ENCODE peak calls at places on chromosomes 4 and X, in six cellular contexts. One of them, this sample, is unnamed.

GRCh38 chr4:89712141-89712540 is 124.8 kb downstream of the SNCA start:
- DNase-seq in osteocyte: no peak
- DNase-seq in cardiac muscle cell: no peak
- DNase-seq in chondrocyte: no peak
- DNase-seq in nephron progenitor cell: no peak
- DNase-seq in AG09319: peak; percentile 22
- DNase-seq in this sample: no peak

GRCh38 chrX:8738588-8739189 is 6.8 kb upstream of the ANOS1 start:
- DNase-seq in osteocyte: no peak
- DNase-seq in AG09319: no peak
- DNase-seq in chondrocyte: no peak
- DNase-seq in cardiac muscle cell: peak; percentile 83
- DNase-seq in nephron progenitor cell: peak; percentile 64
- DNase-seq in this sample: no peak

GRCh38 chrX:135449637-135450550 is 28.1 kb downstream of the SMIM10L2A start:
- DNase-seq in osteocyte: no peak
- DNase-seq in AG09319: no peak
- DNase-seq in cardiac muscle cell: no peak
- DNase-seq in nephron progenitor cell: no peak
- DNase-seq in chondrocyte: no peak
- DNase-seq in this sample: no peak

GRCh38 chrX:72569786-72570185 is 2.9 kb downstream of the HDAC8 start:
- DNase-seq in nephron progenitor cell: no peak
- DNase-seq in cardiac muscle cell: no peak
- DNase-seq in AG09319: peak; percentile 2
- DNase-seq in osteocyte: no peak
- DNase-seq in chondrocyte: no peak
- DNase-seq in this sample: peak; percentile 68

GRCh38 chr4:101865501-101866062 is 75.1 kb downstream of the BANK1 start:
- DNase-seq in cardiac muscle cell: no peak
- DNase-seq in nephron progenitor cell: no peak
- DNase-seq in chondrocyte: no peak
- DNase-seq in AG09319: no peak
- DNase-seq in osteocyte: no peak
- DNase-seq in this sample: peak; percentile 75

GRCh38 chr4:173318648-173319211 is 15.4 kb downstream of the HMGB2 start:
- DNase-seq in chondrocyte: no peak
- DNase-seq in AG09319: no peak
- DNase-seq in nephron progenitor cell: no peak
- DNase-seq in osteocyte: no peak
- DNase-seq in cardiac muscle cell: peak; percentile 41
- DNase-seq in this sample: peak; percentile 40

GRCh38 chr4:145788765-145789164 is 108.8 kb downstream of the C4orf51 start:
- DNase-seq in osteocyte: no peak
- DNase-seq in nephron progenitor cell: no peak
- DNase-seq in chondrocyte: no peak
- DNase-seq in AG09319: no peak
- DNase-seq in cardiac muscle cell: no peak
- DNase-seq in this sample: no peak

GRCh38 chrX:99857455-99857854 is 552.6 kb downstream of the PCDH19 start:
- DNase-seq in osteocyte: no peak
- DNase-seq in cardiac muscle cell: peak; percentile 3
- DNase-seq in chondrocyte: no peak
- DNase-seq in AG09319: no peak
- DNase-seq in nephron progenitor cell: no peak
- DNase-seq in this sample: no peak

GRCh38 chrX:8306296-8306975 is 135.4 kb upstream of the VCX2 start:
- DNase-seq in osteocyte: no peak
- DNase-seq in cardiac muscle cell: no peak
- DNase-seq in AG09319: no peak
- DNase-seq in nephron progenitor cell: no peak
- DNase-seq in chondrocyte: no peak
- DNase-seq in this sample: no peak

GRCh38 chr4:188727746-188728145 is 588.5 kb downstream of the TRIML1 start:
- DNase-seq in chondrocyte: no peak
- DNase-seq in AG09319: no peak
- DNase-seq in nephron progenitor cell: no peak
- DNase-seq in cardiac muscle cell: no peak
- DNase-seq in osteocyte: no peak
- DNase-seq in this sample: no peak

GRCh38 chrX:20067709-20068315 is 48.9 kb downstream of the MAP7D2 start:
- DNase-seq in nephron progenitor cell: peak; percentile 8
- DNase-seq in cardiac muscle cell: no peak
- DNase-seq in osteocyte: no peak
- DNase-seq in chondrocyte: no peak
- DNase-seq in AG09319: peak; percentile 63
- DNase-seq in this sample: peak; percentile 72

GRCh38 chr4:24613474-24613873 is 29.1 kb upstream of the DHX15 start:
- DNase-seq in cardiac muscle cell: no peak
- DNase-seq in chondrocyte: no peak
- DNase-seq in osteocyte: no peak
- DNase-seq in nephron progenitor cell: no peak
- DNase-seq in AG09319: no peak
- DNase-seq in this sample: no peak

GRCh38 chr4:135371137-135371536 is 1169.5 kb upstream of the PABPC4L start:
- DNase-seq in nephron progenitor cell: peak; percentile 22
- DNase-seq in AG09319: no peak
- DNase-seq in cardiac muscle cell: no peak
- DNase-seq in chondrocyte: no peak
- DNase-seq in osteocyte: no peak
- DNase-seq in this sample: no peak

GRCh38 chrX:108993909-108994308 is 257.5 kb upstream of the IRS4 start:
- DNase-seq in osteocyte: no peak
- DNase-seq in chondrocyte: no peak
- DNase-seq in AG09319: no peak
- DNase-seq in nephron progenitor cell: no peak
- DNase-seq in cardiac muscle cell: no peak
- DNase-seq in this sample: no peak

GRCh38 chr4:74316397-74316796 is 8.1 kb downstream of the EPGN start:
- DNase-seq in cardiac muscle cell: no peak
- DNase-seq in osteocyte: no peak
- DNase-seq in chondrocyte: no peak
- DNase-seq in nephron progenitor cell: no peak
- DNase-seq in AG09319: no peak
- DNase-seq in this sample: no peak

GRCh38 chrX:41688835-41689234 is at the start of gene GPR34:
- DNase-seq in osteocyte: no peak
- DNase-seq in chondrocyte: no peak
- DNase-seq in AG09319: no peak
- DNase-seq in cardiac muscle cell: no peak
- DNase-seq in nephron progenitor cell: no peak
- DNase-seq in this sample: no peak

GRCh38 chr4:82372502-82372873 is 1.3 kb downstream of the HNRNPD start:
- DNase-seq in AG09319: no peak
- DNase-seq in chondrocyte: no peak
- DNase-seq in osteocyte: no peak
- DNase-seq in nephron progenitor cell: peak; percentile 31
- DNase-seq in cardiac muscle cell: peak; percentile 75
- DNase-seq in this sample: peak; percentile 13

GRCh38 chrX:21730011-21730410 is 27.9 kb downstream of the SMPX start:
- DNase-seq in cardiac muscle cell: no peak
- DNase-seq in nephron progenitor cell: no peak
- DNase-seq in chondrocyte: no peak
- DNase-seq in osteocyte: no peak
- DNase-seq in AG09319: no peak
- DNase-seq in this sample: no peak

DNA sequence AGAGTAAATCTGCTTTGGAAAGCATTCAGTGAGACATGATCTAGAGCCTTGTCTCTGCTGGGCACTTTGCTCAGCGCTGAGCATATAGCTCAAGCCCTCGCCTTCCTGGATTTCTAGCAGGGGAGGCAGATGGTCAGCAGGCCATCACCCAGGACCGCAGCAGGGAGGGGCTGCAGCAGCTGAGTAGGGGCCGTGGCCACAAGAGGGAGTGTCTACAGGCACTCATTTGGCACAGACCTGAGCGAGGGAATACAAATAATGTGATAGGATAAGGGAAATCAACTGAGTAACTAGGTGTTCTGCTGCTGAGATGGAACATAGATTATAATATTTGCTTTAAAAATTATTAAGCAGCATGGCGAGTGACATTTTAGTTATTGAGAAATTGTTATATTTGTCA is 30.2 kb downstream of the OFD1 start:
- DNase-seq in chondrocyte: no peak
- DNase-seq in osteocyte: no peak
- DNase-seq in cardiac muscle cell: peak; percentile 51
- DNase-seq in AG09319: no peak
- DNase-seq in nephron progenitor cell: peak; percentile 57
- DNase-seq in this sample: no peak
- TF ChIP-seq CTCF in chondrocyte: peak; percentile 66
- TF ChIP-seq CTCF in osteocyte: peak; percentile 48
- TF ChIP-seq CTCF in cardiac muscle cell: peak; percentile 27
- TF ChIP-seq CTCF in AG09319: no peak
- TF ChIP-seq CTCF in nephron progenitor cell: peak; percentile 36
- TF ChIP-seq CTCF in this sample: peak; percentile 20

DNA sequence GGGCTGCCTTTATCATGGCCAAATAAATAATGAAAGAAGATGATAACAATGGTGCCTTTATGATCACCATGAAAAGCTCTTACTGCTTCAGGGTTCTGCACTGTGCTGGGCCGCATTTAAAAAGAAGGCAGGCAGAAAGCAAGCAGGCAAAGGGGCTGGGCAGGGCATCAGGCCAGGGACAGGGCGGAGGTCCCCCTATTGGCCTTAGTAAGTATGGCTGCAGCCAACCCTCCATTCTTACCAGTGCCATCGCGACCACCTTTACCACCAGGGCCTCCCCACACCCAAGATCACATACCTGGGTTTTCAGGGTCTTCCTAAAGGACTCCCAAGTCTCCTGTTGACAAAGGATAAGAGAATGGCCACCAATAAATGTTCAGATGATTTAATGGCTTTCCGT is 38.9 kb downstream of the CNGA2 start:
- DNase-seq in nephron progenitor cell: no peak
- DNase-seq in chondrocyte: no peak
- DNase-seq in AG09319: no peak
- DNase-seq in osteocyte: peak; percentile 57
- DNase-seq in cardiac muscle cell: no peak
- DNase-seq in this sample: no peak
- TF ChIP-seq CTCF in nephron progenitor cell: no peak
- TF ChIP-seq CTCF in chondrocyte: no peak
- TF ChIP-seq CTCF in AG09319: no peak
- TF ChIP-seq CTCF in osteocyte: no peak
- TF ChIP-seq CTCF in cardiac muscle cell: no peak
- TF ChIP-seq CTCF in this sample: no peak

GRCh38 chr4:41963105-41963504 is 18.5 kb upstream of the DCAF4L1 start:
- DNase-seq in osteocyte: no peak
- DNase-seq in chondrocyte: no peak
- DNase-seq in AG09319: no peak
- DNase-seq in cardiac muscle cell: peak; percentile 23
- DNase-seq in nephron progenitor cell: no peak
- DNase-seq in this sample: peak; percentile 31
- TF ChIP-seq CTCF in osteocyte: peak; percentile 42
- TF ChIP-seq CTCF in chondrocyte: peak; percentile 77
- TF ChIP-seq CTCF in AG09319: peak; percentile 32
- TF ChIP-seq CTCF in cardiac muscle cell: peak; percentile 47
- TF ChIP-seq CTCF in nephron progenitor cell: peak; percentile 27
- TF ChIP-seq CTCF in this sample: peak; percentile 79

GRCh38 chrX:66918511-66918910 is 279.6 kb upstream of the EDA2R start:
- DNase-seq in nephron progenitor cell: no peak
- DNase-seq in cardiac muscle cell: no peak
- DNase-seq in AG09319: no peak
- DNase-seq in osteocyte: no peak
- DNase-seq in chondrocyte: no peak
- DNase-seq in this sample: no peak
- TF ChIP-seq CTCF in nephron progenitor cell: no peak
- TF ChIP-seq CTCF in cardiac muscle cell: no peak
- TF ChIP-seq CTCF in AG09319: no peak
- TF ChIP-seq CTCF in osteocyte: no peak
- TF ChIP-seq CTCF in chondrocyte: no peak
- TF ChIP-seq CTCF in this sample: no peak

GRCh38 chrX:140504371-140505324 is at the start of gene SOX3:
- DNase-seq in nephron progenitor cell: no peak
- DNase-seq in chondrocyte: no peak
- DNase-seq in osteocyte: no peak
- DNase-seq in AG09319: no peak
- DNase-seq in cardiac muscle cell: no peak
- DNase-seq in this sample: no peak

GRCh38 chrX:140507982-140508305 is 3.1 kb upstream of the SOX3 start:
- DNase-seq in AG09319: no peak
- DNase-seq in chondrocyte: no peak
- DNase-seq in osteocyte: no peak
- DNase-seq in nephron progenitor cell: peak; percentile 75
- DNase-seq in cardiac muscle cell: peak; percentile 64
- DNase-seq in this sample: no peak

GRCh38 chrX:140507223-140507981 is 2.5 kb upstream of the SOX3 start:
- DNase-seq in AG09319: no peak
- DNase-seq in nephron progenitor cell: no peak
- DNase-seq in chondrocyte: no peak
- DNase-seq in osteocyte: no peak
- DNase-seq in cardiac muscle cell: no peak
- DNase-seq in this sample: no peak

GRCh38 chrX:140503714-140504351 is 1.0 kb downstream of the SOX3 start:
- DNase-seq in cardiac muscle cell: peak; percentile 68
- DNase-seq in nephron progenitor cell: peak; percentile 61
- DNase-seq in AG09319: no peak
- DNase-seq in chondrocyte: peak; percentile 91
- DNase-seq in osteocyte: no peak
- DNase-seq in this sample: no peak

DNA sequence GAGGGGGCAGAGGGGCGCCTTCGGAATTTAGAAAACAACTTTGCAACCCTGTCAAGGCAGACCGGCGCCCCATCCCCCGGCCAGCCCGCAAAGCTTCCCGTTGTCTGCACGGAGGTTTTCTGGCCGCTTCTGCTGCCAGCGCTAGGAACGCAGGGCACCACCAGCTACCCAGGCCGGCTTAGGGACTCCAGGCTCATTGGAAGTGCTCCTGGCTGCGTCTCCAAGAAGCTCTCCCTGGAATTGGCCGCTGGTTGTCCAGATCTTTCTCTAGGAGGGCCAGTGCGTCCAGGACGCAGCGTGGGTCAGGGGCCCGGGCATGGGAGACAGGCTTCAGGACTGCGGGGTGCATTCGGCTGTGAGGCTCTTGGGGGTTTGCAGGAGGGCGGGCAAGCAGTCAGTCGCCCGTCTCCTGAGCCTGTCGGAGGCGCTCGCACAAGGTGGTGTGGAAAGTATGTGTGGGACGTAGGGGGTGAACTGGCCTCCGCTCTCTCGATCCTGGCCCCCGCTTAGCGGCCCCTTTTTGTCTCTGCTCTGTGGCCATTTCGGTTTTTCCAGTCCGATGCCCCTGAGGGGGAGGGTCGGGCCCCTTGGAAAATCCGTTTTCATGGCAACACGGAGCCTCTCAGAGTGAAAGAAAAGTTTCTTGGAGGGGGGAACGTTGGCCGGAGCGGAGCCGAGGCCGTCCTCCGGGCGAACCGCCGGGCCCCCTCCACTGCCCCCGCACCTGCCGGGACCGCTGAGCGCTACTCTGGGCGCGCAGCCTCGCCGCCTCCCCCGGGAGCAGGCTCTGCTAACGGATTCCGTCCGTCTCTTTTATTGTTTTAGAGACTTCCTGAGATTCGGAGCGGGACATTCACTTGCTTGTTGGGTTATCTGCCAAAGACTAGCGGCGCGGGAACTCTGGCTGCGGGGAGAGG is 810 bp upstream of the SOX3 start:
- DNase-seq in osteocyte: no peak
- DNase-seq in nephron progenitor cell: no peak
- DNase-seq in chondrocyte: no peak
- DNase-seq in AG09319: no peak
- DNase-seq in cardiac muscle cell: no peak
- DNase-seq in this sample: no peak
- TF ChIP-seq CTCF in osteocyte: no peak
- TF ChIP-seq CTCF in nephron progenitor cell: no peak
- TF ChIP-seq CTCF in chondrocyte: no peak
- TF ChIP-seq CTCF in AG09319: no peak
- TF ChIP-seq CTCF in cardiac muscle cell: no peak
- TF ChIP-seq CTCF in this sample: no peak

This sample was measured in HFFc6.